ENCODE peak calls at places on chromosomes 2 and 18, in seven cellular contexts. Q is H1, T is HCT116, V is WTC11, G is K562, O is GM12878, M is HepG2. U is an unnamed sample.

GRCh38 chr2:128497461-128497860 is 178.8 kb upstream of the HS6ST1 start:
- DNase-seq in Q (no peak), T (no peak), V (no peak), G (no peak), O (no peak), M (no peak), U (no peak)

GRCh38 chr18:13530879-13531387 is 195.4 kb downstream of the FAM210A start:
- DNase-seq in Q (peak; percentile 13), T (peak; percentile 4), V (peak; percentile 49), G (no peak), O (no peak), M (no peak), U (no peak)

GRCh38 chr2:219309278-219309677 is at the start of gene PTPRN:
- DNase-seq in Q (no peak), T (no peak), V (peak; percentile 84), G (no peak), O (no peak), M (no peak), U (no peak)

GRCh38 chr18:61998957-61999356 is 106.2 kb upstream of the RNF152 start:
- DNase-seq in Q (no peak), T (no peak), V (no peak), G (no peak), O (no peak), M (no peak), U (no peak)

GRCh38 chr2:136019825-136020224 is 34.4 kb upstream of the DARS1 start:
- DNase-seq in Q (no peak), T (no peak), V (no peak), G (no peak), O (no peak), M (no peak), U (no peak)

GRCh38 chr2:74864728-74865722 is 31.1 kb downstream of the HK2 start:
- DNase-seq in Q (no peak), T (peak; percentile 54), V (peak; percentile 20), G (peak; percentile 42), O (no peak), M (no peak), U (no peak)

GRCh38 chr2:138015494-138015893 is 51.2 kb downstream of the HNMT start:
- DNase-seq in Q (no peak), T (no peak), V (no peak), G (no peak), O (no peak), M (no peak), U (no peak)

GRCh38 chr2:207624170-207625013 is 802 bp downstream of the METTL21A start:
- DNase-seq in Q (no peak), T (no peak), V (peak; percentile 64), G (peak; percentile 21), O (no peak), M (peak; percentile 64), U (peak; percentile 55)

GRCh38 chr2:39381653-39382052 is 55.4 kb downstream of the MAP4K3 start:
- DNase-seq in Q (no peak), T (no peak), V (peak; percentile 35), G (peak; percentile 14), O (no peak), M (no peak), U (no peak)

GRCh38 chr2:218904176-218904575 is 23.5 kb downstream of the WNT10A start:
- DNase-seq in Q (no peak), T (no peak), V (no peak), G (no peak), O (no peak), M (no peak), U (no peak)

GRCh38 chr2:83069724-83070123 is 1389.4 kb downstream of the SUCLG1 start:
- DNase-seq in Q (no peak), T (no peak), V (no peak), G (no peak), O (no peak), M (no peak), U (no peak)

GRCh38 chr2:38935568-38936172 is 46.0 kb downstream of the ARHGEF33 start:
- DNase-seq in Q (no peak), T (no peak), V (no peak), G (no peak), O (no peak), M (no peak), U (no peak)

GRCh38 chr2:6820903-6821584 is 44.7 kb downstream of the CMPK2 start:
- DNase-seq in Q (no peak), T (no peak), V (no peak), G (no peak), O (no peak), M (no peak), U (no peak)

GRCh38 chr2:224242543-224242942 is 159.4 kb downstream of the FAM124B start:
- DNase-seq in Q (no peak), T (no peak), V (no peak), G (no peak), O (no peak), M (no peak), U (no peak)

GRCh38 chr2:179428659-179429058 is 164.0 kb upstream of the SESTD1 start:
- DNase-seq in Q (no peak), T (no peak), V (peak; percentile 16), G (no peak), O (no peak), M (no peak), U (no peak)

GRCh38 chr2:70855679-70856078 is 20.1 kb upstream of the CD207 start:
- DNase-seq in Q (no peak), T (no peak), V (no peak), G (no peak), O (no peak), M (no peak), U (no peak)

GRCh38 chr2:121288454-121289231 is 3.6 kb upstream of the TFCP2L1 start:
- DNase-seq in Q (no peak), T (no peak), V (no peak), G (no peak), O (no peak), M (no peak), U (no peak)

GRCh38 chr2:222655406-222655747 is 515 bp downstream of the FARSB start:
- DNase-seq in Q (no peak), T (peak; percentile 6), V (no peak), G (peak; percentile 17), O (no peak), M (no peak), U (peak; percentile 20)

GRCh38 chr2:168538133-168538532 is 82.1 kb downstream of the CERS6 start:
- DNase-seq in Q (no peak), T (no peak), V (no peak), G (no peak), O (no peak), M (no peak), U (no peak)

GRCh38 chr2:56130463-56131070 is 53.2 kb upstream of the CCDC85A start:
- DNase-seq in Q (no peak), T (peak; percentile 33), V (peak; percentile 39), G (peak; percentile 29), O (no peak), M (no peak), U (peak; percentile 41)

GRCh38 chr18:56789004-56789888 is 138.1 kb downstream of the WDR7 start:
- DNase-seq in Q (no peak), T (peak; percentile 23), V (peak; percentile 66), G (peak; percentile 30), O (no peak), M (peak; percentile 33), U (peak; percentile 13)

GRCh38 chr18:55856191-55856590 is 268.2 kb upstream of the TCF4 start:
- DNase-seq in Q (peak; percentile 58), T (no peak), V (no peak), G (no peak), O (no peak), M (no peak), U (no peak)

GRCh38 chr2:150716186-150716585 is 228.7 kb upstream of the RND3 start:
- DNase-seq in Q (no peak), T (no peak), V (no peak), G (no peak), O (no peak), M (no peak), U (no peak)

GRCh38 chr2:214465386-214466146 is 54.7 kb downstream of the VWC2L start:
- DNase-seq in Q (no peak), T (no peak), V (no peak), G (no peak), O (no peak), M (peak; percentile 13), U (no peak)

GRCh38 chr2:132544045-132544630 is 125.9 kb downstream of the LYPD1 start:
- DNase-seq in Q (no peak), T (no peak), V (no peak), G (no peak), O (no peak), M (no peak), U (no peak)

GRCh38 chr18:27605107-27605834 is 420.2 kb upstream of the CHST9 start:
- DNase-seq in Q (no peak), T (peak; percentile 28), V (peak; percentile 61), G (peak; percentile 27), O (no peak), M (peak; percentile 53), U (peak; percentile 73)

GRCh38 chr2:96549466-96549785 is 12.9 kb downstream of the ARID5A start:
- DNase-seq in Q (no peak), T (no peak), V (no peak), G (no peak), O (no peak), M (no peak), U (no peak)

DNA sequence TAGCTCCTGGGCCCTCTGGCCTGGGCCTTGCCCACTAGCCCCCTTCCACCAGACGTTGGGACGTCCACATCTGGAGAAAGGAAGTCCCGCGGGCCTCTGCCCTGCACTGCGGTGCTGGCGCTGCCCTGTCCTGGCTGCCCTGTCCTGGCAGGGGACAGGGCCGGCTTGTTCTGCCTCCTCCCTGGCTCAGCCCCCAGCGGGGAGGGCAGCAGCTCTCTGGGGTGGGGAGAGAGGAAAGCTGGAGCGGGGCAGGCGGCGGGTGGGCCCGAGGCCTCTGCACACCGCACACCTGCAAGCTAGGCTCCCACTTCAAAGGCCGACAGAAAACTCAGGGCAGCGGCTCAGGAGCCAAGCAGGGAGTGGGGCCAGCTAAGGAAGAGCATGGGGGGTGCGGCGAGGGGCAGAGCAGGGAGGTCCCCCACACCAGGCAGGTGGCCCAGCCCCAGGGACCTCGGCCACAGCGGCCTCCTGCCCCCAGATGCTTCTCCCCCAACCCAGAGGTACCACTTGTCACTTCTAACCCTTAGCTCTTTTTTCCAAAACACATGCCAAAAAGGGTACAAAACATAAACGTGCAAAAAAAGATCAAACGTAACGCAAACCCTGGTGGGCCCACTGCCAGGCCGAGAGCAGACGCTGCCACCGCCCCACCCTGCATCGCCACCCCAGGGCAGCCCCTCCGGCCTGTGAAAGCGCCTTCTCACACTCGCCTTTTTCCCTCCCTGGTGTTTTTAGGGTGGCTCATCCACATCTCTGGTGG is 13.5 kb downstream of the SNED1 start:
- DNase-seq in Q (no peak), T (no peak), V (no peak), G (no peak), O (no peak), M (no peak), U (no peak)
- TF ChIP-seq SP1 in Q (no peak), T (no peak), V (no peak), G (no peak), O (no peak), M (no peak), U (no peak)

GRCh38 chr18:75915941-75916640 is 488.6 kb upstream of the SMIM21 start:
- DNase-seq in Q (no peak), T (no peak), V (peak; percentile 88), G (peak; percentile 10), O (no peak), M (no peak), U (no peak)
- TF ChIP-seq SP1 in Q (no peak), T (no peak), V (no peak), G (no peak), O (no peak), M (no peak), U (no peak)

GRCh38 chr2:69594341-69594740 is 49.2 kb downstream of the AAK1 start:
- DNase-seq in Q (no peak), T (no peak), V (no peak), G (no peak), O (no peak), M (no peak), U (no peak)
- TF ChIP-seq SP1 in Q (no peak), T (no peak), V (no peak), G (no peak), O (no peak), M (no peak), U (no peak)

GRCh38 chr18:40041951-40042350 is 1913.1 kb upstream of the PIK3C3 start:
- DNase-seq in Q (no peak), T (no peak), V (peak; percentile 23), G (no peak), O (no peak), M (no peak), U (no peak)
- TF ChIP-seq SP1 in Q (no peak), T (no peak), V (no peak), G (no peak), O (no peak), M (no peak), U (no peak)

U was measured in HEK293T.